ENCODE peak calls at places on chromosomes 3 and 15, in seven cellular contexts. X is CD8-positive, alpha-beta T cell; I is upper lobe of left lung; Q is tibial artery; W is choroid plexus epithelial cell; B is heart left ventricle; A is fibroblast of mammary gland. S is an unnamed sample.
A peak's percentile ranks its signal among the peaks of the same experiment; 100 is the strongest.

GRCh38 chr3:139378587-139378986 is 10.9 kb downstream of the COPB2 start:
- DNase-seq in X (no peak), I (no peak), Q (no peak), W (peak; percentile 35), B (no peak), A (peak; percentile 36), S (no peak)

GRCh38 chr15:86743283-86743903 is 663.7 kb downstream of the AGBL1 start:
- DNase-seq in X (peak; percentile 40), I (no peak), Q (no peak), W (no peak), B (no peak), A (peak; percentile 0), S (peak; percentile 9)

GRCh38 chr15:99055555-99056134 is 48.1 kb upstream of the PGPEP1L start:
- DNase-seq in X (no peak), I (no peak), Q (no peak), W (no peak), B (no peak), A (no peak), S (no peak)

GRCh38 chr3:128306481-128306880 is 153.2 kb downstream of the EEFSEC start:
- DNase-seq in X (no peak), I (no peak), Q (no peak), W (no peak), B (no peak), A (no peak), S (no peak)

GRCh38 chr15:71591057-71591456 is 219.3 kb upstream of the NR2E3 start:
- DNase-seq in X (no peak), I (no peak), Q (no peak), W (no peak), B (no peak), A (no peak), S (no peak)

GRCh38 chr3:15654891-15655290 is 53.3 kb downstream of the BTD start:
- DNase-seq in X (no peak), I (no peak), Q (no peak), W (no peak), B (no peak), A (no peak), S (peak; percentile 32)

GRCh38 chr3:35653347-35653746 is 14.0 kb downstream of the ARPP21 start:
- DNase-seq in X (no peak), I (no peak), Q (no peak), W (no peak), B (no peak), A (no peak), S (no peak)

GRCh38 chr3:150248116-150248864 is 159.8 kb upstream of the TSC22D2 start:
- DNase-seq in X (no peak), I (no peak), Q (no peak), W (peak; percentile 90), B (no peak), A (peak; percentile 48), S (peak; percentile 96)

GRCh38 chr3:15681668-15682067 is 80.1 kb downstream of the BTD start:
- DNase-seq in X (no peak), I (no peak), Q (no peak), W (no peak), B (no peak), A (no peak), S (no peak)

GRCh38 chr3:158279584-158279983 is 169.7 kb downstream of the RSRC1 start:
- DNase-seq in X (no peak), I (no peak), Q (no peak), W (no peak), B (no peak), A (no peak), S (no peak)

GRCh38 chr3:160754371-160754854 is 1.6 kb upstream of the PPM1L start:
- DNase-seq in X (no peak), I (peak; percentile 30), Q (peak; percentile 34), W (peak; percentile 69), B (peak; percentile 44), A (peak; percentile 59), S (no peak)

GRCh38 chr3:72563690-72564370 is 284.4 kb downstream of the SHQ1 start:
- DNase-seq in X (no peak), I (no peak), Q (no peak), W (no peak), B (no peak), A (no peak), S (no peak)

DNA sequence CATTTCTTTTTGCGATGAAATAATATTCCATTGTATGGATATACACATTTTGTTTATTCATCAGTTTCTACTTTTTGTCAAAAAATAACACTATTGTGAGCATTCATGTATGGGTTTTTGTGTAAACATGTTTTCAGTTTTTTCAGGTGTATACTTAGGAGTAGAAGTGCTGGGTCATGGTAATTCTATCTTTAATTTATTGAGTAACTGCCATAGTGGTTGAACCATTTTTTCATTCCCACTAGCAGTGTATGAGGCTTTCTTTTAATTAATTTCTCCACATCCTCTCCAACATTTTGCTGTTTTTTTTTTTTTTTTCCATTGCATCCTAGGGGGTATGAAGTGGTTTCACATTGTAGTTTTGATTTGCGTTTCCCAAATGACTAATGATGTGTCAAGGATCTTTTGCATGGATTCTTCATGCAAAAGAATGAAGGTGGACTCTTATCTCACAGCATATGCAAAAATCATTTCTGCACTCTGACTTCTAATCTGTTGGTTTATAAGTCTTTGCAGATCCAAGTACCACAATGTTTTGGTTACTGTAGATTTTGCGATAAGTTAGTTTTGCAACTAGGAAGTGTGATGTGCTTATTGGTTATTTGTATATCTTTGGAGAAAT is 12.6 kb downstream of the ATP2C1 start:
- DNase-seq in X (no peak), I (no peak), Q (no peak), W (peak; percentile 54), B (no peak), A (peak; percentile 37), S (peak; percentile 29)
- H3K4me3 ChIP-seq in X (no peak overlapping the region), I (no peak overlapping the region), Q (no peak overlapping the region), W (no peak overlapping the region), B (no peak overlapping the region), A (no peak overlapping the region), S (no peak overlapping the region)

DNA sequence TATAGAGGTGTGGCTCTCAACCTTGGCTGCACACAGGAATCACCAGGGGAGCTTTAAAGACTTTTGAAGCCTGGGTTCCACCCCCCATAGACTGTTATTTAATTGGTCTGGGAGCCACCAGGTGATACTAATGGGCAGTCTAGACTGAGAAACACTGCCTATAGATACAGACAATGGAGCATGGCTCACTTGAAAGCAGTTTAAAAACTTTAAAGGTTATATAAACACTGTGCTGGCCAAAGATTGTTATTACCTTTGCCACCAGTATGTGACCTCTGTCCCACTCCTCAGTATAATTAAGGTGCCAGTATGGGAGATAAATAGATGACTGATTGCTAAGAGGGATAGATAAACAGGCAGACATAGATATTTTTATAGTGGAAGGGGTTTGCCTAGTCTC is 3.8 kb downstream of the GOLIM4 start:
- DNase-seq in X (no peak), I (no peak), Q (no peak), W (no peak), B (no peak), A (no peak), S (no peak)
- H3K4me3 ChIP-seq in X (no peak overlapping the region), I (no peak overlapping the region), Q (no peak overlapping the region), W (no peak overlapping the region), B (peak overlapping the region; percentile 66), A (no peak overlapping the region), S (no peak overlapping the region)

GRCh38 chr3:184336484-184337230 is 743 bp upstream of the FAM131A start:
- DNase-seq in X (no peak), I (peak; percentile 60), Q (peak; percentile 35), W (peak; percentile 69), B (peak; percentile 34), A (peak; percentile 83), S (peak; percentile 26)

GRCh38 chr3:184337315-184337714 is at the start of gene FAM131A:
- DNase-seq in X (no peak), I (no peak), Q (peak; percentile 86), W (no peak), B (peak; percentile 73), A (peak; percentile 60), S (no peak)

GRCh38 chr3:184339016-184339415 is 1.6 kb downstream of the FAM131A start:
- DNase-seq in X (no peak), I (no peak), Q (no peak), W (no peak), B (no peak), A (no peak), S (no peak)

GRCh38 chr3:184337981-184338380 is 581 bp downstream of the FAM131A start:
- DNase-seq in X (no peak), I (no peak), Q (no peak), W (no peak), B (no peak), A (no peak), S (no peak)

DNA sequence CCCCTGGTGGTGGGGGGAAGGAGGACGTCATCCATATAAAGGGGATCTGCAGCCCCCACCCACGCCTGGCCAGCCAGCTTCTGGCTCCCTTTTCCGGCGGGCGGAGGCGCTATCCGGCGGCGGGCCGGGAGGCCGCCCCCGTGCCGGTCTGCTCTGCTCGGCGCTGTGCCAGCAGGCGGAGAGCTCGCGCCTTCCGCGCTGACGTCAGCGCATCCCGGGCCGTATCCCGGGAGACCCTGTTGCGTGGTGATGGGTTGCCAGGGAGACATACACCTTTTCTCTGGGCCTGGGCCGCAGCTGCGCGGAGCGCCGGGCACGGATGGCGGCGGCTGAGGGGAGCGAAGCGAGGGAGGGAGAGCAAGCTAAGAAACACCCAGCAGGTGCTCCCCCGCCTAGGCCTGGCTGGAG is 1.1 kb downstream of the FAM131A start:
- DNase-seq in X (no peak), I (no peak), Q (peak; percentile 83), W (peak; percentile 88), B (peak; percentile 91), A (peak; percentile 91), S (no peak)
- H3K4me3 ChIP-seq in X (no peak overlapping the region), I (no peak overlapping the region), Q (peak overlapping the region; percentile 90), W (peak overlapping the region; percentile 38), B (peak overlapping the region; percentile 81), A (peak overlapping the region; percentile 50), S (no peak overlapping the region)

DNA sequence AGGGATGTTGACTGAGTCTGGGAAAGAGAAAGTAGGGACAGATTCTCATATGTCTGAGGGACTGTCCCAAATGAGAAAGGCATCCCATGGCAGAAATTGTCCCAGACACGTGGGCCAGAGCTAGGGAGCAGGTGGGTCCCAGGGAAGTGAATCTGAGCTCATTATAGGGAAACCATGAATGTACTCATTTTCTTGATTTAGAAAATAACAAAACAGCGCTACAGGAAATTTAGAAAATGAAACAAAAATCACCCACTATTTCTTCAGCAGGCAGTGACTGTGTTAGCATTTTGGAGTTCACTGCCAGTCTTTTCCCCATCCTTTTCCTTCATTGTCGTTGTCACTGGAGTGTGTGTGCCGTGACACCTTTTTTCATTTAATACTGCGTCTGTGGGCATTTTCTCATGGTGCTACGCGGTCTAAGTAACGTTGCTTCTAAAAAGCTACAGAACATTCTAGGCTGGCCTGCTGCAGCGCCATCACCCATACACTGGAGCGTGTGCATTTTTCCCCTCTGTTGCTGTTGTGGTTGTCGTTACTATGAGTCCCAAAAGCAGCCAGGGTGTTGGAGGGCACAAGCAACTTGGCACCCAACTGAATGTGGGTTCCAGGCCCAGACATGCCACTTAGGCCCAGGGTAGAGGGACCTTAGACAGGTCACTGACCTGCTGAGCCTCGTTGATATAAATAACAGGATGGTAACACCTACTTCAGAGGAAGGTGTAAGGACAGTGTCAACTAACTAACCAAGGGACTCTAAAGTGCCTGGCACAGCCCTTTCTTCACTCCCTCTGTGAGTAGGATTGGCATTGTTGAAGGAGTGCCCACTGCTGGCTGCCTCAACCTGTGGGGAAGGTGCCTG is 3.2 kb downstream of the CSK start:
- DNase-seq in X (no peak), I (no peak), Q (no peak), W (no peak), B (peak; percentile 69), A (no peak), S (no peak)
- H3K4me3 ChIP-seq in X (peak overlapping the region; percentile 83), I (no peak overlapping the region), Q (no peak overlapping the region), W (no peak overlapping the region), B (peak overlapping the region; percentile 87), A (no peak overlapping the region), S (no peak overlapping the region)